ENCODE peak calls at places on chromosomes 5 and 9, in seven cellular contexts. One of them, this sample, is unnamed.
A peak's percentile ranks its signal among the peaks of the same experiment; 100 is the strongest.

GRCh38 chr9:81737871-81738507 is 48.6 kb upstream of the TLE1 start:
- DNase-seq in ascending aorta: peak; percentile 41
- DNase-seq in dorsolateral prefrontal cortex: no peak
- DNase-seq in Panc1: peak; percentile 56
- DNase-seq in psoas muscle: no peak
- DNase-seq in HepG2: peak; percentile 6
- DNase-seq in stomach: peak; percentile 70
- DNase-seq in this sample: peak; percentile 42

GRCh38 chr9:89969156-89969566 is 364.3 kb downstream of the GADD45G start:
- DNase-seq in ascending aorta: no peak
- DNase-seq in dorsolateral prefrontal cortex: no peak
- DNase-seq in Panc1: no peak
- DNase-seq in psoas muscle: no peak
- DNase-seq in HepG2: peak; percentile 9
- DNase-seq in stomach: no peak
- DNase-seq in this sample: no peak

GRCh38 chr9:130932220-130933069 is 6.6 kb downstream of the FIBCD1 start:
- DNase-seq in ascending aorta: no peak
- DNase-seq in dorsolateral prefrontal cortex: no peak
- DNase-seq in Panc1: no peak
- DNase-seq in psoas muscle: peak; percentile 49
- DNase-seq in HepG2: no peak
- DNase-seq in stomach: no peak
- DNase-seq in this sample: no peak

GRCh38 chr9:93094294-93095204 is 1.5 kb upstream of the CARD19 start:
- DNase-seq in ascending aorta: peak; percentile 47
- DNase-seq in dorsolateral prefrontal cortex: peak; percentile 15
- DNase-seq in Panc1: no peak
- DNase-seq in psoas muscle: peak; percentile 83
- DNase-seq in HepG2: no peak
- DNase-seq in stomach: no peak
- DNase-seq in this sample: no peak

GRCh38 chr9:14240491-14240890 is 73.5 kb downstream of the NFIB start:
- DNase-seq in ascending aorta: no peak
- DNase-seq in dorsolateral prefrontal cortex: no peak
- DNase-seq in Panc1: no peak
- DNase-seq in psoas muscle: no peak
- DNase-seq in HepG2: no peak
- DNase-seq in stomach: no peak
- DNase-seq in this sample: no peak

GRCh38 chr5:88551724-88552345 is 283.2 kb upstream of the TMEM161B start:
- DNase-seq in ascending aorta: no peak
- DNase-seq in dorsolateral prefrontal cortex: peak; percentile 34
- DNase-seq in Panc1: no peak
- DNase-seq in psoas muscle: no peak
- DNase-seq in HepG2: no peak
- DNase-seq in stomach: no peak
- DNase-seq in this sample: no peak

GRCh38 chr9:27204578-27204977 is 92.4 kb downstream of the EQTN start:
- DNase-seq in ascending aorta: no peak
- DNase-seq in dorsolateral prefrontal cortex: no peak
- DNase-seq in Panc1: no peak
- DNase-seq in psoas muscle: no peak
- DNase-seq in HepG2: no peak
- DNase-seq in stomach: no peak
- DNase-seq in this sample: no peak

GRCh38 chr9:89532478-89532877 is 34.6 kb upstream of the SEMA4D start:
- DNase-seq in ascending aorta: no peak
- DNase-seq in dorsolateral prefrontal cortex: no peak
- DNase-seq in Panc1: no peak
- DNase-seq in psoas muscle: no peak
- DNase-seq in HepG2: peak; percentile 27
- DNase-seq in stomach: peak; percentile 28
- DNase-seq in this sample: no peak

GRCh38 chr5:159340511-159340910 is 10.2 kb upstream of the IL12B start:
- DNase-seq in ascending aorta: no peak
- DNase-seq in dorsolateral prefrontal cortex: no peak
- DNase-seq in Panc1: no peak
- DNase-seq in psoas muscle: no peak
- DNase-seq in HepG2: no peak
- DNase-seq in stomach: no peak
- DNase-seq in this sample: no peak

GRCh38 chr9:72856985-72857631 is 95.7 kb downstream of the ALDH1A1 start:
- DNase-seq in ascending aorta: no peak
- DNase-seq in dorsolateral prefrontal cortex: no peak
- DNase-seq in Panc1: no peak
- DNase-seq in psoas muscle: no peak
- DNase-seq in HepG2: peak; percentile 65
- DNase-seq in stomach: peak; percentile 29
- DNase-seq in this sample: peak; percentile 16

GRCh38 chr9:29555452-29555851 is 1982.2 kb upstream of the C9orf72 start:
- DNase-seq in ascending aorta: no peak
- DNase-seq in dorsolateral prefrontal cortex: no peak
- DNase-seq in Panc1: no peak
- DNase-seq in psoas muscle: no peak
- DNase-seq in HepG2: no peak
- DNase-seq in stomach: no peak
- DNase-seq in this sample: no peak

GRCh38 chr9:136977223-136978072 is at the start of gene PTGDS:
- DNase-seq in ascending aorta: no peak
- DNase-seq in dorsolateral prefrontal cortex: peak; percentile 96
- DNase-seq in Panc1: no peak
- DNase-seq in psoas muscle: peak; percentile 79
- DNase-seq in HepG2: no peak
- DNase-seq in stomach: no peak
- DNase-seq in this sample: no peak

GRCh38 chr9:136978073-136978864 is 965 bp downstream of the PTGDS start:
- DNase-seq in ascending aorta: no peak
- DNase-seq in dorsolateral prefrontal cortex: peak; percentile 90
- DNase-seq in Panc1: no peak
- DNase-seq in psoas muscle: peak; percentile 89
- DNase-seq in HepG2: no peak
- DNase-seq in stomach: peak; percentile 69
- DNase-seq in this sample: no peak

GRCh38 chr9:136974834-136975535 is 2.3 kb upstream of the PTGDS start:
- DNase-seq in ascending aorta: no peak
- DNase-seq in dorsolateral prefrontal cortex: no peak
- DNase-seq in Panc1: no peak
- DNase-seq in psoas muscle: no peak
- DNase-seq in HepG2: no peak
- DNase-seq in stomach: no peak
- DNase-seq in this sample: no peak

GRCh38 chr9:136973618-136974617 is 3.4 kb upstream of the PTGDS start:
- DNase-seq in ascending aorta: no peak
- DNase-seq in dorsolateral prefrontal cortex: no peak
- DNase-seq in Panc1: no peak
- DNase-seq in psoas muscle: no peak
- DNase-seq in HepG2: no peak
- DNase-seq in stomach: no peak
- DNase-seq in this sample: no peak

GRCh38 chr9:136975624-136976023 is 1.7 kb upstream of the PTGDS start:
- DNase-seq in ascending aorta: no peak
- DNase-seq in dorsolateral prefrontal cortex: peak; percentile 86
- DNase-seq in Panc1: no peak
- DNase-seq in psoas muscle: no peak
- DNase-seq in HepG2: peak; percentile 42
- DNase-seq in stomach: no peak
- DNase-seq in this sample: no peak
- H3K27ac ChIP-seq in ascending aorta: no peak overlapping the region
- H3K27ac ChIP-seq in dorsolateral prefrontal cortex: peak overlapping the region; percentile 92
- H3K27ac ChIP-seq in Panc1: no peak overlapping the region
- H3K27ac ChIP-seq in psoas muscle: no peak overlapping the region
- H3K27ac ChIP-seq in HepG2: no peak overlapping the region
- H3K27ac ChIP-seq in stomach: peak overlapping the region; percentile 10
- H3K27ac ChIP-seq in this sample: no peak overlapping the region

GRCh38 chr5:141969783-141970741 is 1.2 kb downstream of the RNF14 start:
- DNase-seq in ascending aorta: no peak
- DNase-seq in dorsolateral prefrontal cortex: no peak
- DNase-seq in Panc1: no peak
- DNase-seq in psoas muscle: no peak
- DNase-seq in HepG2: no peak
- DNase-seq in stomach: no peak
- DNase-seq in this sample: no peak
- TF ChIP-seq CTCF in ascending aorta: no peak
- TF ChIP-seq CTCF in dorsolateral prefrontal cortex: no peak
- TF ChIP-seq CTCF in Panc1: no peak
- TF ChIP-seq CTCF in psoas muscle: no peak
- TF ChIP-seq CTCF in HepG2: no peak
- TF ChIP-seq CTCF in stomach: no peak
- TF ChIP-seq CTCF in this sample: no peak

DNA sequence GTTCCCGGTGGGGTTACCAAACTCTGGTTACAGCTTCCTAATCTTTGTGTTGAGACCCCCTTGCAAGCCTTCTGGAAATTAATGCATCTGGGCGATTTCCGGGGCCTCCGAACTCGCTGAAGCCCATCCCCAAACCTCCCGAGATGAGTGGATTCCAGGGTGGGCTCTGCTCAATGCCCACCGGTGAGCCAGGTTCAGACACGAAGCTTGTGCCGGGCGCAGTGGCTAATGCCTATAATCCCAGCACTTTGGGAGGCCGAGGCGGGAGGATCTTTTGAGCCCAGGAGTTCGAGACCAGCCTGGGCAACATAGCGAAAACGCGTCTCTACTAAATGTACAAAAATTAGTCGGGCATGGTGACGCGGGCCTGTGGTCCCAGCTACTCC is 371 bp upstream of the HACD4 start:
- DNase-seq in ascending aorta: no peak
- DNase-seq in dorsolateral prefrontal cortex: no peak
- DNase-seq in Panc1: no peak
- DNase-seq in psoas muscle: no peak
- DNase-seq in HepG2: no peak
- DNase-seq in stomach: no peak
- DNase-seq in this sample: no peak
- H3K4me3 ChIP-seq in ascending aorta: peak overlapping the region; percentile 79
- H3K4me3 ChIP-seq in dorsolateral prefrontal cortex: peak overlapping the region; percentile 53
- H3K4me3 ChIP-seq in Panc1: peak overlapping the region; percentile 18
- H3K4me3 ChIP-seq in psoas muscle: peak overlapping the region; percentile 65
- H3K4me3 ChIP-seq in HepG2: no peak overlapping the region
- H3K4me3 ChIP-seq in stomach: peak overlapping the region; percentile 62
- H3K4me3 ChIP-seq in this sample: peak overlapping the region; percentile 64

GRCh38 chr5:39138892-39139291 is 64.7 kb upstream of the RICTOR start:
- DNase-seq in ascending aorta: no peak
- DNase-seq in dorsolateral prefrontal cortex: no peak
- DNase-seq in Panc1: peak; percentile 86
- DNase-seq in psoas muscle: no peak
- DNase-seq in HepG2: no peak
- DNase-seq in stomach: no peak
- DNase-seq in this sample: peak; percentile 3

GRCh38 chr5:39132792-39133191 is 58.6 kb upstream of the RICTOR start:
- DNase-seq in ascending aorta: no peak
- DNase-seq in dorsolateral prefrontal cortex: no peak
- DNase-seq in Panc1: no peak
- DNase-seq in psoas muscle: no peak
- DNase-seq in HepG2: peak; percentile 6
- DNase-seq in stomach: no peak
- DNase-seq in this sample: no peak

GRCh38 chr5:39140558-39141168 is 66.5 kb upstream of the RICTOR start:
- DNase-seq in ascending aorta: no peak
- DNase-seq in dorsolateral prefrontal cortex: no peak
- DNase-seq in Panc1: no peak
- DNase-seq in psoas muscle: no peak
- DNase-seq in HepG2: no peak
- DNase-seq in stomach: no peak
- DNase-seq in this sample: no peak

GRCh38 chr5:39138182-39138487 is 63.9 kb upstream of the RICTOR start:
- DNase-seq in ascending aorta: no peak
- DNase-seq in dorsolateral prefrontal cortex: no peak
- DNase-seq in Panc1: no peak
- DNase-seq in psoas muscle: no peak
- DNase-seq in HepG2: no peak
- DNase-seq in stomach: no peak
- DNase-seq in this sample: no peak

GRCh38 chr5:39137391-39138181 is 63.4 kb upstream of the RICTOR start:
- DNase-seq in ascending aorta: no peak
- DNase-seq in dorsolateral prefrontal cortex: no peak
- DNase-seq in Panc1: no peak
- DNase-seq in psoas muscle: no peak
- DNase-seq in HepG2: no peak
- DNase-seq in stomach: no peak
- DNase-seq in this sample: no peak
- H3K27ac ChIP-seq in ascending aorta: no peak overlapping the region
- H3K27ac ChIP-seq in dorsolateral prefrontal cortex: no peak overlapping the region
- H3K27ac ChIP-seq in Panc1: no peak overlapping the region
- H3K27ac ChIP-seq in psoas muscle: no peak overlapping the region
- H3K27ac ChIP-seq in HepG2: no peak overlapping the region
- H3K27ac ChIP-seq in stomach: no peak overlapping the region
- H3K27ac ChIP-seq in this sample: no peak overlapping the region

GRCh38 chr5:120655828-120656435 is 191.8 kb downstream of the PRR16 start:
- DNase-seq in ascending aorta: no peak
- DNase-seq in dorsolateral prefrontal cortex: no peak
- DNase-seq in Panc1: no peak
- DNase-seq in psoas muscle: no peak
- DNase-seq in HepG2: peak; percentile 18
- DNase-seq in stomach: peak; percentile 27
- DNase-seq in this sample: no peak
- TF ChIP-seq CTCF in ascending aorta: peak; percentile 35
- TF ChIP-seq CTCF in dorsolateral prefrontal cortex: peak; percentile 51
- TF ChIP-seq CTCF in Panc1: peak; percentile 80
- TF ChIP-seq CTCF in psoas muscle: peak; percentile 31
- TF ChIP-seq CTCF in HepG2: peak; percentile 69
- TF ChIP-seq CTCF in stomach: peak; percentile 42
- TF ChIP-seq CTCF in this sample: peak; percentile 60

GRCh38 chr9:137204731-137205125 is 720 bp downstream of the TMEM203 start:
- DNase-seq in ascending aorta: no peak
- DNase-seq in dorsolateral prefrontal cortex: no peak
- DNase-seq in Panc1: no peak
- DNase-seq in psoas muscle: no peak
- DNase-seq in HepG2: no peak
- DNase-seq in stomach: no peak
- DNase-seq in this sample: no peak
- H3K4me3 ChIP-seq in ascending aorta: peak overlapping the region; percentile 100
- H3K4me3 ChIP-seq in dorsolateral prefrontal cortex: peak overlapping the region; percentile 92
- H3K4me3 ChIP-seq in Panc1: peak overlapping the region; percentile 90
- H3K4me3 ChIP-seq in psoas muscle: peak overlapping the region; percentile 81
- H3K4me3 ChIP-seq in HepG2: peak overlapping the region; percentile 92
- H3K4me3 ChIP-seq in stomach: peak overlapping the region; percentile 95
- H3K4me3 ChIP-seq in this sample: peak overlapping the region; percentile 97

GRCh38 chr5:126972062-126972895 is 58.1 kb downstream of the MARCHF3 start:
- DNase-seq in ascending aorta: no peak
- DNase-seq in dorsolateral prefrontal cortex: no peak
- DNase-seq in Panc1: no peak
- DNase-seq in psoas muscle: no peak
- DNase-seq in HepG2: peak; percentile 39
- DNase-seq in stomach: no peak
- DNase-seq in this sample: no peak
- H3K27ac ChIP-seq in ascending aorta: no peak overlapping the region
- H3K27ac ChIP-seq in dorsolateral prefrontal cortex: no peak overlapping the region
- H3K27ac ChIP-seq in Panc1: no peak overlapping the region
- H3K27ac ChIP-seq in psoas muscle: no peak overlapping the region
- H3K27ac ChIP-seq in HepG2: peak overlapping the region; percentile 31
- H3K27ac ChIP-seq in stomach: no peak overlapping the region
- H3K27ac ChIP-seq in this sample: no peak overlapping the region

This sample was measured in AG04450.